ENCODE peak calls at places on chromosome 17, in seven cellular contexts. Q, B, T, Z, E, W and X are unnamed samples.

GRCh38 chr17:57545836-57546305 is 199.2 kb downstream of the CCDC182 start:
- DNase-seq in E (no peak), B (no peak), T (no peak), Q (no peak), W (no peak), Z (no peak), X (no peak)

GRCh38 chr17:78546476-78546875 is 30.7 kb downstream of the DNAH17 start:
- DNase-seq in T (no peak), B (no peak), Q (no peak), W (no peak), Z (no peak), E (no peak), X (no peak)

GRCh38 chr17:57544381-57544780 is 200.7 kb downstream of the CCDC182 start:
- DNase-seq in E (peak), Q (no peak), T (no peak), Z (no peak), W (no peak), B (no peak), X (peak)

GRCh38 chr17:3890082-3890892 is 2.6 kb downstream of the CAMKK1 start:
- DNase-seq in Z (no peak), W (no peak), B (peak), T (no peak), E (peak), Q (no peak), X (peak)

GRCh38 chr17:75064460-75064859 is 17.4 kb downstream of the KCTD2 start:
- DNase-seq in Q (no peak), B (no peak), Z (no peak), E (no peak), T (no peak), W (no peak), X (no peak)

GRCh38 chr17:52027620-52028019 is 130.9 kb downstream of the CA10 start:
- DNase-seq in B (peak), Q (no peak), E (no peak), Z (no peak), W (no peak), T (no peak), X (no peak)

GRCh38 chr17:80678621-80679020 is 134.0 kb downstream of the RPTOR start:
- DNase-seq in Z (peak), Q (no peak), E (no peak), B (peak), T (no peak), W (peak), X (no peak)

GRCh38 chr17:81821603-81822311 is 11.3 kb downstream of the MCRIP1 start:
- DNase-seq in Z (no peak), Q (no peak), E (peak), B (peak), W (no peak), T (peak), X (peak)

GRCh38 chr17:58513391-58513912 is 986 bp downstream of the MTMR4 start:
- DNase-seq in Z (peak), B (no peak), T (no peak), W (no peak), Q (no peak), E (no peak), X (peak)

GRCh38 chr17:74454197-74455024 is 12.0 kb upstream of the CD300A start:
- DNase-seq in E (peak), B (peak), W (no peak), T (no peak), Z (peak), Q (peak), X (no peak)

GRCh38 chr17:49914096-49914490 is 54.9 kb upstream of the DLX4 start:
- DNase-seq in W (no peak), Z (no peak), T (no peak), Q (no peak), B (no peak), E (no peak), X (peak)

GRCh38 chr17:28228109-28228840 is 90.7 kb upstream of the TMEM97 start:
- DNase-seq in Q (no peak), W (no peak), T (peak), Z (no peak), E (no peak), B (peak), X (no peak)

GRCh38 chr17:33028778-33029177 is 37.1 kb downstream of the SPACA3 start:
- DNase-seq in Z (no peak), E (no peak), W (no peak), Q (no peak), T (no peak), B (no peak), X (no peak)

GRCh38 chr17:17342242-17342945 is 39.2 kb downstream of the NT5M start:
- DNase-seq in B (no peak), Z (no peak), T (no peak), W (no peak), Q (no peak), E (no peak), X (no peak)

GRCh38 chr17:17429222-17429621 is 47.6 kb upstream of the MED9 start:
- DNase-seq in T (no peak), Z (no peak), B (no peak), Q (no peak), W (no peak), E (no peak), X (no peak)

GRCh38 chr17:8479431-8479947 is 43.8 kb downstream of the NDEL1 start:
- DNase-seq in B (no peak), W (no peak), Z (peak), Q (no peak), E (no peak), T (no peak), X (no peak)

GRCh38 chr17:78142113-78142861 is 3.9 kb upstream of the C17orf99 start:
- DNase-seq in B (peak), E (no peak), T (no peak), Z (no peak), Q (no peak), W (no peak), X (no peak)

GRCh38 chr17:12789976-12790805 is 893 bp downstream of the ARHGAP44 start:
- DNase-seq in Z (no peak), T (peak), B (no peak), Q (no peak), W (no peak), E (no peak), X (no peak)

GRCh38 chr17:74772071-74772470 is 4.1 kb downstream of the NAT9 start:
- DNase-seq in B (no peak), Q (no peak), T (no peak), E (no peak), Z (no peak), W (no peak), X (no peak)

GRCh38 chr17:63442074-63442473 is 4.0 kb downstream of the CYB561 start:
- DNase-seq in Z (no peak), W (no peak), Q (no peak), E (no peak), T (no peak), B (no peak), X (no peak)

GRCh38 chr17:49926886-49927285 is 42.1 kb upstream of the DLX4 start:
- DNase-seq in Z (no peak), W (no peak), Q (no peak), E (no peak), B (no peak), T (no peak), X (no peak)

GRCh38 chr17:64739316-64740058 is 77.4 kb upstream of the SMURF2 start:
- DNase-seq in W (no peak), E (no peak), T (no peak), Z (no peak), B (peak), Q (no peak), X (no peak)

GRCh38 chr17:45824901-45825492 is 19.7 kb upstream of the SPPL2C start:
- DNase-seq in T (no peak), Z (no peak), Q (no peak), E (no peak), W (no peak), B (no peak), X (peak)

GRCh38 chr17:80609757-80610156 is 65.1 kb downstream of the RPTOR start:
- DNase-seq in T (no peak), W (no peak), Z (no peak), B (no peak), E (no peak), Q (no peak), X (no peak)

GRCh38 chr17:45225964-45226530 is 4.4 kb downstream of the FMNL1 start:
- DNase-seq in Z (peak), T (no peak), W (peak), B (no peak), Q (peak), E (no peak), X (no peak)

GRCh38 chr17:82300707-82301270 is 16.6 kb downstream of the CD7 start:
- DNase-seq in Q (no peak), E (no peak), Z (no peak), T (peak), W (peak), B (peak), X (peak)

GRCh38 chr17:1714488-1714979 is 4.4 kb upstream of the TLCD2 start:
- DNase-seq in Q (no peak), E (peak), W (no peak), T (peak), Z (peak), B (peak), X (no peak)

GRCh38 chr17:1743094-1743452 is 402 bp downstream of the SERPINF2 start:
- DNase-seq in E (no peak), B (no peak), Q (no peak), T (no peak), W (no peak), Z (no peak), X (no peak)

GRCh38 chr17:39400547-39401411 is 647 bp downstream of the FBXL20 start:
- DNase-seq in Q (no peak), T (no peak), E (no peak), Z (no peak), W (no peak), B (peak), X (peak)

GRCh38 chr17:30113213-30113612 is 3.4 kb upstream of the NSRP1 start:
- DNase-seq in T (no peak), W (no peak), Z (no peak), E (no peak), Q (no peak), B (no peak), X (no peak)

GRCh38 chr17:6435051-6435450 is at the start of gene AIPL1:
- DNase-seq in B (no peak), W (no peak), Z (no peak), Q (no peak), E (no peak), T (no peak), X (no peak)

GRCh38 chr17:51840688-51841087 is 317.8 kb downstream of the CA10 start:
- DNase-seq in B (no peak), Q (no peak), W (no peak), Z (no peak), E (no peak), T (no peak), X (no peak)

GRCh38 chr17:58510075-58510474 is 4.4 kb downstream of the MTMR4 start:
- DNase-seq in Z (no peak), T (no peak), B (no peak), W (no peak), E (no peak), Q (no peak), X (no peak)

GRCh38 chr17:11412653-11413052 is 171.6 kb downstream of the SHISA6 start:
- DNase-seq in B (no peak), T (no peak), Z (no peak), Q (no peak), E (no peak), W (no peak), X (no peak)